ENCODE peak calls at places on chromosomes 11 and 22, in four cellular contexts. Z is HCT116, V is HepG2, Y is K562. M is an unnamed sample.

GRCh38 chr22:48785792-48786678 is 1041.6 kb downstream of the BRD1 start:
- DNase-seq in Z (no peak), Y (no peak), V (no peak), M (no peak)

GRCh38 chr11:2732940-2733628 is 33.3 kb upstream of the KCNQ1OT1 start:
- DNase-seq in Z (no peak), Y (no peak), V (no peak), M (no peak)

GRCh38 chr11:79397252-79397651 is 43.6 kb downstream of the TENM4 start:
- DNase-seq in V (no peak), Y (no peak), Z (no peak), M (no peak)

GRCh38 chr11:3056296-3057068 is 741 bp downstream of the CARS1 start:
- DNase-seq in V (no peak), Y (peak), Z (no peak), M (no peak)

GRCh38 chr11:110818032-110818687 is 105.9 kb upstream of the ARHGAP20 start:
- DNase-seq in Z (peak), Y (no peak), V (no peak), M (no peak)

GRCh38 chr11:72840780-72841179 is 26.6 kb downstream of the ATG16L2 start:
- DNase-seq in V (no peak), Y (no peak), Z (no peak), M (no peak)

GRCh38 chr22:24836282-24836681 is 30.3 kb downstream of the SGSM1 start:
- DNase-seq in V (no peak), Y (no peak), Z (no peak), M (no peak)

GRCh38 chr11:124612567-124613245 is 1.5 kb downstream of the PANX3 start:
- DNase-seq in Y (no peak), Z (no peak), V (no peak), M (no peak)

GRCh38 chr22:25655536-25655935 is 86.5 kb upstream of the MYO18B start:
- DNase-seq in Y (no peak), Z (no peak), V (no peak), M (no peak)

GRCh38 chr11:17985517-17985916 is 27.3 kb downstream of the SERGEF start:
- DNase-seq in Y (no peak), Z (peak), V (peak), M (no peak)

GRCh38 chr11:120545813-120546212 is 34.3 kb downstream of the GRIK4 start:
- DNase-seq in Z (no peak), Y (no peak), V (no peak), M (no peak)

GRCh38 chr11:126139541-126140091 is 71.8 kb downstream of the RPUSD4 start:
- DNase-seq in Z (no peak), Y (no peak), V (no peak), M (no peak)

DNA sequence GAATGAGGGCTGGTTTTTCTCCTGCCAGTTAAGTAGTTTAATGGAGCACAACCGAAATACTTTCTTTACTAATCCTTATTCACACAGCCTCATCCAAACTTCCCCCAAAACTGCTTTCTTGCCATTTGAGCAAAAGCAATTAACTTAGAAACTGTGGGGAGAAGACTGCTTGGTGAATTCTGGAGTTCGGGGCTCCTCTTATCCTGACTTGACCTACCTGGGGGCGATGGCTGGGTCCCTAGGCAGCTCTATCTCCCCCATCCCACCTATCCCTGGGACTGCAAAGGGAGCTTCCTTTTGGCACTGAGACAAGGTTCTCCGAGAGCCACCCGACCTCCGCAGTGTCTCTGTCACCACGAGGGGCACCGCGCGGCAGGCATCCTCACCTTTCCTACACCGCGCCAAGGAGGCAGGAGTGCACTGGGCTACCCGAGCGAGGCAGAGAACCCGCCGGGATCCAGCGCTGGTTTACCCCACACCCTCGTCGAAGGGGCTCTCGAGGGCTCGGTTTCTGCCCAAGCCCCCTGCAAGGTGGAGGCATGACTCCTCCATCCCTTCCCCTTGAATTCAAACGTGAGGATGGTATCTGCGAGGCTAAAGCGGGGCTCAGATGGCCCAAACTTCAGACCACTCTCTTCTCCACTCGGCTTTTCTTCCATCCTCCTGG is 731 bp downstream of the DESI1 start:
- DNase-seq in Y (no peak), V (peak), Z (no peak), M (no peak)
- TF ChIP-seq TCF7L2 in Y (no peak), V (no peak), Z (no peak), M (no peak)

GRCh38 chr22:29328055-29328454 is 12.6 kb upstream of the RASL10A start:
- DNase-seq in V (no peak), Z (no peak), Y (no peak), M (no peak)
- TF ChIP-seq CTCF in V (no peak), Z (peak), Y (no peak), M (no peak)

GRCh38 chr11:67504950-67505561 is at the start of gene PITPNM1:
- DNase-seq in Y (peak), Z (no peak), V (peak), M (no peak)

GRCh38 chr11:67505605-67506396 is 638 bp upstream of the PITPNM1 start:
- DNase-seq in Y (peak), Z (peak), V (peak), M (peak)

GRCh38 chr11:67507242-67507890 is 596 bp downstream of the CDK2AP2 start:
- DNase-seq in Y (peak), Z (peak), V (no peak), M (no peak)

GRCh38 chr11:67507891-67508485 is at the start of gene CDK2AP2:
- DNase-seq in V (peak), Y (peak), Z (peak), M (peak)

DNA sequence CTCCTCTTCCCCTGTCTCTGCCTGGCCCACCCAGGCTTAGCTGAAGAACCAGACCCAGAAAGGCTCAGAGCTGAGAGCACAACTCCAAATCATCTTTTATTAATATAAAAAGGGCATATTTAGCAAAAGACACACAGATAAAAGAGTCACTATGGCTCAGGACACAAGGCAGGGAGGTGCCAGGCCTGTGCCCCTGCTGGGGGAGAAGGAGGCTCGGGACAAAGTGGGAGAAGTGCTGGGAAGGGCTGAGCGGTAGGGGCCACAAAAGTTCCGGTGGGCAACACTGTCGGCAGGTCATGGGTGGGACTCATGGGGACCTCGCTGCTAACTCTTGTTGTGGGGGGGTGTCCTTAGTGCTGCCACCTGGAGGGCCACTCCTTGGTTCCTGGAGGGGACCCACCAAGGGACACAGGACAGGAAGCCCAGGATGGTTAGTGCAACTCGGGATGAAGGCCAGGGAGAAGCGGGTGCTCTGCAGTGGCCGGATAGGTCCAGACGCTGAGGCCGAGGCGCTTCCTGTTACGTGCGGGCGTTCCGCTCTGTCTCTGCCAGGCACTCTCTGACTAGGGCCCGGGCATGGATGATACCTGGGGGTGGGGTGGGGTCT is 1.4 kb upstream of the PITPNM1 start:
- DNase-seq in Z (no peak), V (no peak), Y (no peak), M (no peak)
- H3K27ac ChIP-seq in Z (peak), V (peak), Y (peak), M (peak)

GRCh38 chr11:65643971-65644370 is 6.1 kb downstream of the SIPA1 start:
- DNase-seq in Z (no peak), Y (peak), V (no peak), M (no peak)
- TF ChIP-seq TCF7L2 in Z (no peak), Y (no peak), V (no peak), M (no peak)

DNA sequence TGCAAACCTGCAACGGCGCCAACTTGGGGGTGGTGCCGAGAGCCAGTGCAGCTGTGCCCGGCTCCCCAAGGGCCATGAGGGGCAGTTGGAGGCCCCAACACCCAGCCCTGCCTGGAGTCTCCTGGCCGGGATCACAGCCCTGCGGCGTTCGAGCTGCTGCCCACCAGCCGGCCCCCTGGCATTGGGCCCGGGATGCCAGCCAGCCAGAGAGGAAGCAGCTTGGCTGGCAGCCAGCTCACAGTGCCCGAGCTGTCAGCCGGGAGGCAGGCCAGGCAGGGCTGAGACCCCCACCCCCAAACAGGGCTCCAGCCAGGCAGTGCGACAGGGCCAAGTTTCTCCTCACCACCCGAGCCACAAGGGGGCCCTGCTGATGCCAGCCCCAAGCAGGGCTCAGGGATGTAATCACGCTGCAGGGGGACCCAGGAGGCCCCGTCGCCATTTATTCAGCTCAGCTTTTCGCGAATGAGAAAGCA is 26.0 kb upstream of the TCF20 start:
- DNase-seq in Z (no peak), Y (no peak), V (no peak), M (no peak)
- TF ChIP-seq CTCF in Z (peak), Y (no peak), V (peak), M (no peak)

DNA sequence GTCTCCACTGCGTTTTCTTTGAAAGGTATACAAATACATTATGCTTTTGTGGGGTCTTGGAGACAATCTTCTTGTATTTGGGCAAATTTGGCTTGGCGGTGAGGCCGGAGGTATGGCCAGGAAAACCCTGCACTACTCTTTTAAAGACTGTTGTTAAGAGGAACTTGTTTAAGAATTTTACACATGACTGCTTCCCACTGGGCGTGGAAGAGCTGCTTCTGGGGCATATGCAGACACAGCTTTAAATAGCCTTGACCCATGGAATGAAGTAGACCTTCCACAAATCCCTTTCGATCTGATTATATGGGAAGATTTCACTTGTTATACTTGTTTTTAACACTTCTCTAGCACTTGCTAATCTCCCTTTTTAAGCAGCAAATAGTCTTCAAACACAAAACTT is 453.6 kb downstream of the MN1 start:
- DNase-seq in Z (no peak), Y (no peak), V (no peak), M (no peak)
- H3K27ac ChIP-seq in Z (no peak), Y (no peak), V (no peak), M (no peak)

GRCh38 chr11:122153746-122154145 is 37.7 kb upstream of the BLID start:
- DNase-seq in V (no peak), Y (no peak), Z (no peak), M (no peak)

GRCh38 chr11:122146475-122146874 is 30.5 kb upstream of the BLID start:
- DNase-seq in Y (no peak), Z (peak), V (no peak), M (no peak)

GRCh38 chr11:122149232-122149631 is 33.2 kb upstream of the BLID start:
- DNase-seq in Y (no peak), Z (no peak), V (no peak), M (no peak)

GRCh38 chr11:122154227-122154626 is 38.2 kb upstream of the BLID start:
- DNase-seq in Y (no peak), V (no peak), Z (no peak), M (no peak)

DNA sequence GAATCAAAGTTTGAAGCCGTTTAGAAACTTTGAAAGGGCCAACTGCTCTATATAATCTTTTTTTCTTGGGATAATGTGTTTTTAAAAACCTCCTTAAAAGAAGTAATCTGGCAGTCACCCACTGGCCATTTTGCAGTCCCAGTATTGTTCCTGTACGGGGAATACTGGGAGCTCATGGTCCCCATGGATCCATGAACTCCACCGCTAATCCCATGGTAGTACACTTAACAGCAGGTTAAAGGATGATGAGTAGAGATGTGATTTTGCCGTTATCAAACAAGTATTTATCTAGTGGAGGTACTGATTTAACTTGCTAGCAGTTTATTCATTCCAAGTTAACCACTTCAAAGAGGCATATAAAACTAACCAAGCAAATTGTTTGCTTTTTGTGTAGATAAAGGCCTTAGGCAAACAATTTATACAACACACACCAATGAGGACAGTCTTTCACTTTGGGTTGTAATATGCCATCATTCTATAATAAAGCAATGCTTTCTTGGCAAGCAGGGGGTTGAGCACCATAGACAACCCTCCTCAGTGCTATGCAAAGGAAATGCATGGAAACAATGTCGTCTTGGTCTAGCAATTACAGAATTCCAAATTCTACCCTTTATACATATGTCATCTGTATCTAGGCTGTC is 34.6 kb upstream of the BLID start:
- DNase-seq in Y (no peak), V (peak), Z (no peak), M (no peak)
- TF ChIP-seq TCF7L2 in Y (no peak), V (peak), Z (peak), M (peak)

GRCh38 chr22:22520667-22521602 is 865 bp upstream of the ZNF280A start:
- DNase-seq in Y (peak), Z (no peak), V (no peak), M (no peak)

GRCh38 chr22:22519591-22519990 is 479 bp downstream of the ZNF280A start:
- DNase-seq in Z (no peak), Y (peak), V (peak), M (no peak)

GRCh38 chr22:22516992-22517391 is 3.1 kb downstream of the ZNF280A start:
- DNase-seq in Z (no peak), V (no peak), Y (peak), M (no peak)

GRCh38 chr22:22521631-22522030 is 1.6 kb upstream of the ZNF280A start:
- DNase-seq in Y (no peak), V (no peak), Z (no peak), M (no peak)

DNA sequence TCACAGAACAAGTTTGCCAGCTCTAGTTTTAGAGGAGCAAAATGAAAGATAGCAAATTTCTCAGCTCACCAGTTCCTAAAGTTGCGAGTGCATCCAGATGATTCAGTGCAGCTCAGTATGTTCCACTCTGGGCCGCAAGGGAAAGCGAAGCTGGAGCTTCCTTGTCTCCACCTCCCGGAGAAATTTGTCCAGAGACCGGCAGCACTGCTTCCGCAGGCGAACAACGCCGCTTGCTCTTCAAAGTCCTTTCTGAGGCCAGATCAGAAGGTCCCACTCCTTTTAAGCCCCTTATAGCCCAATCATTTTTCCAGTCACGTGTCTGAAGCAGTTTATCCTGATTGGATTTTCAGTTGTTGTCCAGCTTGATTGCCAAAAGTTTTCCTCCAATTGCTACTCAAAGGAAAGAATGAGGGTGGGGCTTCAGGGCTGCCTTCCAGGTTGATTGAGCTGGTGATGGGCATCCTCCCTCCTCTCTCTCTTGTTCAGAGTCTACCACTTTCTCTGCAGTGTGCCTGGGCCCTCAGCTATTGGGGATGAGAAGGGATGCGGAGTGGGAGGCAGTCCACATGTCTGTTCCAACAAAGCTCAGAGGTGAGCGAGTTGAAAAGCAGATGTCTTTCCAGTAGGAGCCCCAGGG is at the start of gene ZNF280A:
- DNase-seq in Z (peak), Y (peak), V (peak), M (no peak)
- TF ChIP-seq CTCF in Z (peak), Y (no peak), V (peak), M (no peak)